ENCODE peak calls at places on chromosomes 7 and 10, in five cellular contexts. X is NCI-H1694 treated with DMSO at 0.1 percent for 48 hours, V is Calu3, M is M059J, G is substantia nigra. D is an unnamed sample.

GRCh38 chr7:33888206-33888605 is 17.1 kb upstream of the BMPER start:
- DNase-seq in X (no peak), V (no peak), M (peak), G (no peak), D (no peak)

GRCh38 chr10:111392910-111393309 is 316.1 kb downstream of the ADRA2A start:
- DNase-seq in X (no peak), V (no peak), M (no peak), G (no peak), D (no peak)

GRCh38 chr10:117132751-117133231 is 5.3 kb downstream of the VAX1 start:
- DNase-seq in X (no peak), V (no peak), M (no peak), G (no peak), D (peak)

GRCh38 chr7:123271231-123271630 is 71.5 kb upstream of the SLC13A1 start:
- DNase-seq in X (no peak), V (no peak), M (no peak), G (no peak), D (no peak)

GRCh38 chr7:135238112-135238744 is 4.6 kb downstream of the STRA8 start:
- DNase-seq in X (no peak), V (peak), M (no peak), G (no peak), D (no peak)

GRCh38 chr7:43535810-43536585 is 46.9 kb upstream of the STK17A start:
- DNase-seq in X (no peak), V (no peak), M (peak), G (no peak), D (peak)

GRCh38 chr10:8444630-8445029 is 390.1 kb downstream of the GATA3 start:
- DNase-seq in X (no peak), V (no peak), M (no peak), G (no peak), D (no peak)

GRCh38 chr10:49375611-49376010 is 20.3 kb downstream of the DRGX start:
- DNase-seq in X (no peak), V (no peak), M (no peak), G (no peak), D (no peak)

GRCh38 chr10:86711957-86712708 is 43.8 kb downstream of the LDB3 start:
- DNase-seq in X (peak), V (peak), M (no peak), G (no peak), D (peak)

GRCh38 chr7:137895301-137896201 is 48.8 kb upstream of the DGKI start:
- DNase-seq in X (no peak), V (no peak), M (no peak), G (no peak), D (no peak)

GRCh38 chr10:24382596-24382978 is 173.6 kb downstream of the KIAA1217 start:
- DNase-seq in X (no peak), V (no peak), M (no peak), G (no peak), D (no peak)

GRCh38 chr7:74612015-74612829 is 45.3 kb upstream of the GTF2I start:
- DNase-seq in X (no peak), V (peak), M (peak), G (peak), D (no peak)

GRCh38 chr7:142553216-142553615 is 196.1 kb upstream of the PRSS1 start:
- DNase-seq in X (no peak), V (no peak), M (no peak), G (no peak), D (no peak)

GRCh38 chr7:44994877-44995554 is 5.0 kb upstream of the CCM2 start:
- DNase-seq in X (no peak), V (no peak), M (no peak), G (no peak), D (no peak)

GRCh38 chr10:69372126-69372980 is 44.4 kb downstream of the TACR2 start:
- DNase-seq in X (no peak), V (no peak), M (no peak), G (no peak), D (no peak)

GRCh38 chr7:108167460-108167859 is 37.3 kb upstream of the LAMB4 start:
- DNase-seq in X (no peak), V (no peak), M (peak), G (no peak), D (no peak)

GRCh38 chr7:26865094-26865388 is 651 bp upstream of the SKAP2 start:
- DNase-seq in X (no peak), V (no peak), M (no peak), G (no peak), D (peak)

GRCh38 chr10:97550336-97551149 is 22.0 kb upstream of the ANKRD2 start:
- DNase-seq in X (no peak), V (no peak), M (no peak), G (no peak), D (peak)

GRCh38 chr7:84137812-84138211 is 56.8 kb downstream of the SEMA3A start:
- DNase-seq in X (no peak), V (no peak), M (no peak), G (no peak), D (no peak)

GRCh38 chr7:132846086-132846485 is 235.8 kb downstream of the CHCHD3 start:
- DNase-seq in X (no peak), V (no peak), M (no peak), G (no peak), D (no peak)

D was measured in osteoblast.